ENCODE peak calls at places on chromosomes 7 and 10, in four cellular contexts. E, X, B and Z are unnamed samples.

GRCh38 chr10:1663226-1663625 is 74.1 kb downstream of the ADARB2 start:
- DNase-seq in E (no peak), X (no peak), B (no peak), Z (no peak)

GRCh38 chr10:70551971-70552422 is 50.5 kb downstream of the PRF1 start:
- DNase-seq in E (no peak), X (peak), B (no peak), Z (no peak)

GRCh38 chr10:5448333-5449048 is 36.1 kb downstream of the NET1 start:
- DNase-seq in E (no peak), X (no peak), B (no peak), Z (no peak)

GRCh38 chr7:157565981-157566630 is 229.3 kb downstream of the DNAJB6 start:
- DNase-seq in E (no peak), X (no peak), B (no peak), Z (no peak)

GRCh38 chr7:100570954-100571828 is 2.5 kb downstream of the SAP25 start:
- DNase-seq in E (no peak), X (no peak), B (no peak), Z (no peak)

GRCh38 chr10:81831060-81831459 is 43.9 kb upstream of the NRG3 start:
- DNase-seq in E (no peak), X (no peak), B (no peak), Z (no peak)

GRCh38 chr7:107961399-107961798 is 41.6 kb downstream of the LAMB1 start:
- DNase-seq in E (no peak), X (no peak), B (no peak), Z (no peak)

GRCh38 chr10:67705921-67706320 is 9.9 kb upstream of the CTNNA3 start:
- DNase-seq in E (no peak), X (no peak), B (no peak), Z (no peak)

GRCh38 chr7:149783386-149784250 is 10.2 kb upstream of the ZNF467 start:
- DNase-seq in E (no peak), X (no peak), B (no peak), Z (no peak)

GRCh38 chr7:49099587-49100326 is 175.4 kb downstream of the CDC14C start:
- DNase-seq in E (no peak), X (no peak), B (no peak), Z (no peak)

GRCh38 chr10:98307916-98308315 is 39.9 kb upstream of the LOXL4 start:
- DNase-seq in E (no peak), X (no peak), B (no peak), Z (no peak)

GRCh38 chr10:7794627-7795026 is 6.7 kb downstream of the ATP5F1C start:
- DNase-seq in E (no peak), X (no peak), B (no peak), Z (no peak)